ENCODE peak calls at places on chromosomes 5 and 9, in eight cellular contexts. E is lung; F is naive thymus-derived CD4-positive, alpha-beta T cell; L is Peyer's patch; S is A549; I is fibroblast of lung; P is ascending aorta; J is Panc1. B is an unnamed sample. For H3K4me1, the result is how much of the 10 kb centered on the place peaks cover.

GRCh38 chr5:1484416-1485319 is 39.1 kb downstream of the LPCAT1 start:
- DNase-seq in E (no peak), I (no peak), J (no peak), F (no peak), L (peak), P (no peak), S (no peak), B (no peak)

GRCh38 chr5:55022454-55022853 is 1.6 kb upstream of the GZMK start:
- DNase-seq in S (no peak), I (no peak), P (no peak), F (peak), L (no peak), E (no peak), J (no peak), B (no peak)

GRCh38 chr5:112908854-112909253 is 13.2 kb downstream of the REEP5 start:
- DNase-seq in P (no peak), L (no peak), F (no peak), I (no peak), E (no peak), J (no peak), S (no peak), B (no peak)

GRCh38 chr5:6118691-6119090 is 259.7 kb downstream of the MED10 start:
- DNase-seq in P (no peak), I (no peak), J (no peak), L (no peak), S (no peak), F (no peak), E (no peak), B (no peak)

GRCh38 chr5:151924564-151925395 is at the start of gene GLRA1:
- DNase-seq in J (no peak), E (peak), I (peak), L (peak), S (peak), F (peak), P (no peak), B (peak)

GRCh38 chr5:7078901-7079300 is 317.0 kb upstream of the ADCY2 start:
- DNase-seq in F (no peak), S (peak), J (peak), L (peak), E (no peak), I (no peak), P (no peak), B (no peak)

GRCh38 chr9:127684576-127684975 is 22.2 kb upstream of the CFAP157 start:
- DNase-seq in E (no peak), P (no peak), S (no peak), J (no peak), L (no peak), I (peak), F (no peak), B (no peak)

GRCh38 chr9:137812356-137813023 is 65.1 kb upstream of the CACNA1B start:
- DNase-seq in E (no peak), P (no peak), L (no peak), S (no peak), I (no peak), F (no peak), J (no peak), B (no peak)

GRCh38 chr9:120923620-120924328 is 2.8 kb downstream of the TRAF1 start:
- DNase-seq in E (no peak), S (no peak), L (peak), P (no peak), F (no peak), J (no peak), I (no peak), B (no peak)

DNA sequence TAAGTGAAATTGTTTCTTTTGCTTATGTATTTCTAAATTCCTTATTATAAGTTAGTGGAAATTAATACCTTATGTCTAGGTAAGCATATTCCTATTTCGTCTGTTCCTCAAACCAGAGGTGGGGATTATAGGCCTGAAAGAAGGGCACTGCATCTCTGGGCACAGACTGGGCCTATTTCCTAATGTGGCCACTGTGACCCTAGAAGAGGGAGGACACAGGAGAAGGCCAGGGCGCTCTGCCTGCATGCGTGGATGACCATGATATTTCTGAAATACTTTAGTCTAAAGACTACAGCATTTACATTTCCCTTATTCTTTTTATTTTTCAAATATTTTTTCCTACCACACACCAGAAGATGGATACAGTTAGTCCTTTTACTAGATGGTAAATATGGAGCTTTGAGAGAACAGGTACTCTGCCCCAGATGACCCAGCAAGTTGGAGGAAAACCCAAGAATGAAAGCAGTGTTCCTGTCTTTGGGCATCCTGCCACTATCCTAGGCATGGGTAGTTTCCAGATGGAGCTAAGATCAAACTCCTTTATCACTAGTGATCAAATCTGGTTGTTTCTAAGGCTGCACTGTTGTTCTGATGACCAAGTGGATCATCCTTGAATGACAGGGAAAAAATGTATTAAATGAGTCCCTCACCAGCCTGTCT is 27.8 kb downstream of the RUSC2 start:
- DNase-seq in P (no peak), E (no peak), I (no peak), L (no peak), J (no peak), F (no peak), S (no peak), B (peak)
- H3K4me1 ChIP-seq in P (under half), E (under half), I (half or more), L (under half), J (half or more), F (under half), S (half or more), B (under half)

GRCh38 chr5:61516946-61517345 is 184.9 kb downstream of the ZSWIM6 start:
- DNase-seq in F (no peak), L (no peak), P (no peak), E (no peak), I (no peak), S (no peak), J (no peak), B (no peak)
- H3K27ac ChIP-seq in F (no peak), L (no peak), P (no peak), E (no peak), I (no peak), S (no peak), J (no peak), B (no peak)

GRCh38 chr5:111777382-111777781 is 20.4 kb upstream of the NREP start:
- DNase-seq in L (no peak), S (no peak), I (no peak), P (no peak), E (no peak), J (no peak), F (no peak), B (no peak)
- H3K4me1 ChIP-seq in L (under half), S (under half), I (under half), P (under half), E (under half), J (under half), F (under half), B (under half)

DNA sequence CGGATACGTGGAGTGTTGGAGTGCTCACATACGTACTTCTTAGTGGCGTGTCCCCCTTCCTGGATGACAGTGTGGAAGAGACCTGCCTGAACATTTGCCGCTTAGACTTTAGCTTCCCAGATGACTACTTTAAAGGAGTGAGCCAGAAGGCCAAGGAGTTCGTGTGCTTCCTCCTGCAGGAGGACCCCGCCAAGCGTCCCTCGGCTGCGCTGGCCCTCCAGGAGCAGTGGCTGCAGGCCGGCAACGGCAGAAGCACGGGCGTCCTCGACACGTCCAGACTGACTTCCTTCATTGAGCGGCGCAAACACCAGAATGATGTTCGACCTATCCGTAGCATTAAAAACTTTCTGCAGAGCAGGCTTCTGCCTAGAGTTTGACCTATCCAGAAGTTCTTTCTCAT is 73.5 kb upstream of the OTULINL start:
- DNase-seq in F (no peak), E (no peak), L (no peak), J (no peak), P (no peak), I (no peak), S (no peak), B (no peak)
- H3K27ac ChIP-seq in F (no peak), E (no peak), L (no peak), J (no peak), P (no peak), I (no peak), S (no peak), B (no peak)

GRCh38 chr5:132434813-132435286 is 55.7 kb downstream of the IRF1 start:
- DNase-seq in J (no peak), F (no peak), L (peak), E (no peak), P (no peak), I (no peak), S (no peak), B (no peak)

GRCh38 chr5:132437604-132438275 is 52.8 kb downstream of the IRF1 start:
- DNase-seq in F (peak), E (peak), L (peak), J (no peak), P (peak), I (peak), S (peak), B (peak)

GRCh38 chr5:132435891-132436290 is 54.7 kb downstream of the IRF1 start:
- DNase-seq in J (no peak), L (no peak), S (no peak), F (no peak), I (no peak), P (no peak), E (no peak), B (no peak)

GRCh38 chr5:132438931-132439330 is 51.6 kb downstream of the IRF1 start:
- DNase-seq in L (no peak), I (no peak), S (no peak), P (no peak), J (no peak), F (no peak), E (no peak), B (no peak)

DNA sequence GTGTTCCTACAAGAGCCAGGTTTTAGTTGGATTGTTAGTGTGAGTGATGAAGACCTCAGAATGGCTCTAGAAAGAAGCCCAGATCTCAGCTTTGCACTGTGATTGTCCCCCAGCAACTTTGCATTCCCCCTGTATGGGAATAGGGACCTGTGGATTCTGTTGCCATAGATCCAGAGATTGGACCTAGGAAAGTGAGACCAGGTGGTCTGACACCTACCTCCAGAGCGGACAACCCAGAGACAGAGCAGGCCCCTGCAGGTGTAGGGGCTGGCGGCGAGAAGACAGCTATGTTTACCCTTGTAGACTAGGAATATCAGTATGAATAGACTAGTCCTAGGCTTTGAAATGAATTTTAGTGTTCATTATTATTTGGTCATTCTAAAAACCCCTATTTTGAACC is 53.6 kb downstream of the IRF1 start:
- DNase-seq in L (no peak), P (no peak), S (no peak), I (no peak), F (no peak), E (no peak), J (no peak), B (peak)
- H3K4me1 ChIP-seq in L (under half), P (under half), S (under half), I (under half), F (half or more), E (under half), J (under half), B (under half)

DNA sequence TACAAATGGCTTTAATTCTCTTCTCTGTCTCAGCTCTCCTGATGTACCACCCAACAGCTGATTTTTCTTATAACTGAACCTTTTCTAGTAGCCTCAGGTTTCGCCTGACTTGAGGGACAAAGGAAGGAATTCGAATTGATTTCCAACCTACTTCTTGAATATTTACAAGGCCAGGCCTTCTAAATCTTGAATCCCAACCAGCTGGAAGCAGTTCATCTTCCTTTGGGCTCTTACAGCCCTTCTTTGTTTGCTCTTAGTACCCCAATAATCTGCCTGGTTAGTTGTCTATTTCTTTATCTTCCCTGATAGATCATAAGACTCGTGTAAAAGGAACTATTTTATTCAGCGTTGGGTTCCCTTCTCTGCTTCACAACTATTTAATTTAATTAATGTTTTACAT is 95.9 kb downstream of the NLN start:
- DNase-seq in P (no peak), S (no peak), J (no peak), F (no peak), L (no peak), E (no peak), I (no peak), B (no peak)
- H3K27ac ChIP-seq in P (no peak), S (no peak), J (no peak), F (no peak), L (peak), E (no peak), I (no peak), B (no peak)

GRCh38 chr5:77449277-77449676 is 42.8 kb downstream of the WDR41 start:
- DNase-seq in I (no peak), L (no peak), P (no peak), E (no peak), J (no peak), S (no peak), F (no peak), B (no peak)
- H3K4me1 ChIP-seq in I (under half), L (under half), P (under half), E (under half), J (under half), S (under half), F (under half), B (under half)

DNA sequence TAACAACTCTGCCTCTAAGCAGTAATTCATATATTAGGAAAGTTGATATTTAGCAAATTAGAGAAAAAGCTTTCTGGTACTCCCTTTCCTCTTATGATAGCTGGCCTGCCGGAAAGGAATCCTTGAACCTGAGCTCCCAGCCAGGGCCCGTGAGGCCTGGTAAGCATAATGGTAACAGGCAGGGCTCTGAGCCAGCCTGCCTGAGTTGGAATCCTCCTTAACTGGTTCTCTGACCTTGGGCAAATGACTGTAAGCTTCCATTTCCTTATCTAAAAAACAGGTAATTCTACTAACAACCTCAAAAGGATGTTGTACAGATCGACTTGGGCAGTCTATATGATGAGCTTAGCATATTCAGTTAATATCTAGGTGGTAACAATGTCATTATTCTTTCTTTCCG is 55.8 kb upstream of the MAP3K1 start:
- DNase-seq in L (no peak), J (no peak), F (no peak), P (no peak), E (no peak), I (no peak), S (no peak), B (no peak)
- H3K27ac ChIP-seq in L (no peak), J (no peak), F (no peak), P (no peak), E (no peak), I (no peak), S (no peak), B (no peak)